ENCODE peak calls at places on chromosome 15, in five cellular contexts. Y is HFFc6, J is OCI-LY7, H is mucosa of descending colon, M is type B pancreatic cell. S is an unnamed sample.
A peak's percentile ranks its signal among the peaks of the same experiment; 100 is the strongest.

GRCh38 chr15:25568751-25569150 is 129.9 kb upstream of the UBE3A start:
- DNase-seq in M (no peak), H (no peak), J (no peak), Y (no peak), S (no peak)

GRCh38 chr15:42166225-42166940 is 9.9 kb upstream of the PLA2G4F start:
- DNase-seq in H (no peak), M (no peak), Y (no peak), J (no peak), S (no peak)

GRCh38 chr15:70509282-70510272 is 253.8 kb downstream of the UACA start:
- DNase-seq in M (no peak), Y (no peak), J (no peak), H (no peak), S (no peak)

GRCh38 chr15:26864664-26865191 is 2.1 kb upstream of the GABRA5 start:
- DNase-seq in Y (peak; percentile 45), M (no peak), H (no peak), J (peak; percentile 32), S (no peak)

GRCh38 chr15:60744826-60745225 is 265.9 kb upstream of the ICE2 start:
- DNase-seq in J (no peak), M (no peak), Y (no peak), H (no peak), S (no peak)

GRCh38 chr15:34132881-34133280 is 31.0 kb downstream of the PGBD4 start:
- DNase-seq in M (no peak), J (no peak), H (no peak), Y (no peak), S (no peak)

GRCh38 chr15:25243800-25244097 is 195.1 kb downstream of the UBE3A start:
- DNase-seq in M (peak; percentile 52), Y (no peak), J (no peak), H (peak; percentile 18), S (no peak)

GRCh38 chr15:99207672-99208071 is 41.7 kb downstream of the TTC23 start:
- DNase-seq in M (no peak), Y (no peak), J (no peak), H (no peak), S (no peak)

GRCh38 chr15:37007301-37007700 is 93.0 kb downstream of the MEIS2 start:
- DNase-seq in Y (no peak), J (no peak), H (no peak), M (no peak), S (no peak)

GRCh38 chr15:80572337-80572736 is 122.8 kb upstream of the ABHD17C start:
- DNase-seq in H (no peak), M (no peak), J (no peak), Y (no peak), S (no peak)

GRCh38 chr15:29698030-29698701 is 124.1 kb downstream of the TJP1 start:
- DNase-seq in M (no peak), Y (peak; percentile 86), J (no peak), H (no peak), S (no peak)

GRCh38 chr15:67372563-67372962 is 118.0 kb downstream of the IQCH start:
- DNase-seq in J (no peak), H (no peak), Y (no peak), M (no peak), S (no peak)

GRCh38 chr15:61025746-61026256 is 203.3 kb downstream of the RORA start:
- DNase-seq in M (no peak), H (no peak), Y (peak; percentile 18), J (no peak), S (no peak)

GRCh38 chr15:52021892-52022540 is 3.0 kb downstream of the MAPK6 start:
- DNase-seq in H (no peak), Y (no peak), M (no peak), J (peak; percentile 51), S (no peak)

GRCh38 chr15:69782809-69783208 is 314.9 kb downstream of the TLE3 start:
- DNase-seq in Y (no peak), H (no peak), M (no peak), J (peak; percentile 81), S (no peak)

GRCh38 chr15:99443056-99443756 is 122.6 kb upstream of the MEF2A start:
- DNase-seq in M (no peak), Y (no peak), J (no peak), H (no peak), S (peak; percentile 8)

GRCh38 chr15:89406218-89406716 is 71.6 kb upstream of the POLG start:
- DNase-seq in J (no peak), Y (no peak), H (no peak), M (no peak), S (no peak)

GRCh38 chr15:77610731-77611130 is 22.0 kb downstream of the LINGO1 start:
- DNase-seq in M (no peak), H (no peak), J (no peak), Y (no peak), S (no peak)

GRCh38 chr15:93479679-93480078 is 390.7 kb upstream of the RGMA start:
- DNase-seq in H (no peak), Y (no peak), M (no peak), J (no peak), S (no peak)

GRCh38 chr15:58627706-58628105 is 121.8 kb downstream of the ADAM10 start:
- DNase-seq in Y (no peak), J (no peak), M (no peak), H (no peak), S (no peak)

DNA sequence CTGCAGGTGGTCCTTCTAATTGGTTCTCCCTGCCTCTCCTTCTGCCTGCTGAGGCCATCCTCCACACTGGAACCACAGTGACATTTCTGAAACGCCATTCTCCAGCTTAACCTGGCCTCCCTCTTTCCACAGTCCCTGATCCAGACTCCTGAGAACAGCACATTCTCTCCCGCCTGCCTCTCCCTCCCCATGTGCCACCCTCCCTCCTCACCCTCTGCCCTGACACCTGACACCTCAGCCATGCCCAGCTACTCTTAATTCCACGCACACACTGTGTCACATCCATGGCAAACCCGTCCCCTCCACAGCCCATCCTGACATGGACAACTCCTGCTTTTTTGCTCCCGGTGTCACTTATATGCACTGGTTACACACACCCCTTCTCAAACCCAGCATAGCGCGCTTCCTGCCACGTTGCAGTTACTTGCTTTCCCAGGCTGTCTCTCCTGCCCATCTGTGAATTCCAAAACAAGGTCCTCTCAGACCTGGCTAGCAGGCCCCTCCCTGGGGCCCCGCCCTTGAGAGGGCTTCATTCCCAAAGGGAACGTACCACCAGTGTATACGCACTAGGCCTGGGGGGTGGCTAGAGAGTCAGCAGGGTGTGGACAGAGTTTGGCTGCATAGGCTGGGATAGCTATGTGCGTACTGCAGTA is 92.7 kb upstream of the BLM start:
- DNase-seq in M (no peak), Y (no peak), J (no peak), H (no peak), S (no peak)
- TF ChIP-seq CTCF in M (no peak), Y (no peak), J (no peak), H (no peak), S (no peak)

DNA sequence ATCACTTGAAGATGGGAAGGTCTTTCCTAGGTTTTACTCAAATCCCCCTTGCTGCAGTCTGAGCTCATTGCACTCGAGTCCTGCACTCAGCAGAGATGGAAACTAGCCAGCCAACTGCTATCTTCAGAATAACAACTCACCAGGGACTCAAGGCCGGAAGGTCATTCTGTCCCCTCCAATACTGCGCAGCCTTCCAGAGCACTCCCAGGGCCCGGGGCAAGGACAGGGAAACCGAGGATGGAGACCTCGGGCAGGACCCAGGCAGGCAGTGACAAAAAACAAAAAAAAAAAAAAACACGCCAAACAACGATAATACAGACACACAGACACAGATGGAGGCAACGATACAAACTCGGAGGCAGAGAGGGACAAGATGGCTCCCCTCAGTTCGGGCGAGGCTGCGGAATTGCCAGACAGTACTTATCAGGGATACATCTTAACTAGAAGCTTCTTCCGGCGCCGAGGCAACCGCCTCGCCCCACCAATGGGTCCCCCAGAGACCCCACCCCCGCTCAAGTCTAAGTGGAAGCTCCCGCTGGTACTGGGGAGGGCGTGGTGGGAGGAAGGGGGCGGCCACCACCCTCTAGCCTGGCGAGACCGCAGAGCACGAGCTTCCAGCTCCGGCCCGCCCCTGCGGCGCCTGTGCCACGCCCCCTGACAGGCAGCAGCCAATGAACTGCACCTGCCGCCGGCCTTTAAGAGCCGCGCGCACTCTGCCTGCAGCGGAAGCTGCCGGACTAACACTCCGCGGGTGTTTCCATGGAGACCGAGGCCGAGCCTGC is 7.0 kb upstream of the MAP1A start:
- DNase-seq in J (peak; percentile 100), H (peak; percentile 99), M (peak; percentile 98), Y (peak; percentile 99), S (peak; percentile 99)
- TF ChIP-seq CTCF in J (peak; percentile 43), H (no peak), M (peak; percentile 69), Y (peak; percentile 63), S (no peak)

GRCh38 chr15:72732554-72732953 is 46.5 kb downstream of the BBS4 start:
- DNase-seq in M (no peak), J (no peak), Y (no peak), H (no peak), S (no peak)
- TF ChIP-seq CTCF in M (peak; percentile 25), J (peak; percentile 35), Y (peak; percentile 14), H (no peak), S (peak; percentile 6)

DNA sequence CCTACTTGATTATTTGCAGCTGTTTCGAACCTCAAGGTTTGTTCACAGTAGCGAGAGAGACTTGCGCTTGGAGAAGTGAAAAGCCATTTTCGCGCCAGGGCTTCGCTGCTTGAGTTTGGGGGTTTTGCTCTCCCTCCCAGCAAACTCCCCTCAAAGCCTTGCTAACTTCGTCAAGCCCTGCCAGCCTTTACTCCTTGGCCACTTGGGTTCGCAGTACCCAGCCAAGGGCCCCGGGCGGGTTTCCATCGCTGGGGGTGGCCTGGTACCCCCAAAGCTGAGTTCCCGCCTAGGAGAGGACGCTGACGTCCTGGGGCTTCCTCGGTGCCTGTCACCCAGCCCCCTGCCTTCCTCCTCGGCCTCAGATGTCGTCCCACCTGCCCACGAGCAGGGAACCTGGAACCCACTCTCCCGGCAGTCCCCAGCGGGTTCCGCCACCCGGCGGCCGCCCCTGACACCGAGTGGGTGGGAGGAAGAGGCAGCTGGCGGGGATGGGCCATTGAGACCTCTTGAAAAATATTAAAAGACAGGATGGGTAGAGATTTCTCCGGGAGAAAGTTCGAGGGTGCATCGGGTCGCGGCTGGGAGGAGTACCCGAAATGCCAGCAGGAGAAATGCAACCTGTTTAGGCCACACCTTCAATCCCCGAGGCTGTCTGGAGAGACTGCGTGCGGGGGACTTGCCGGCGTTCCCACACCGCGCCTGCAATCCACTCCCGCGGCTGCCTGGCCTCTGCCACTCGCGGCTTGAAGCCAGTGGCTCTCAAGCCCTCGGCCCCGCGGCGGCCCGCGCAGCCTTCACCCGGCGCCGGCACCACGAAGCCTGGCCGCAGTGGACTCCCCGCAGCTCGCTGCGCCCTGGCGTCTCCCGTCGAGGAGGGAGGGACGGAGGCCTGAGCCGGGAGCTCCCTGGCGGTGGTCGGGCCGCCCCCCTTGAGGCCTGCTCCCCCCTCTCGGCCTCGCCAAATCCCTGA is 8.8 kb upstream of the NR2F2 start:
- DNase-seq in M (no peak), Y (no peak), J (no peak), H (no peak), S (no peak)
- TF ChIP-seq CTCF in M (no peak), Y (peak; percentile 34), J (no peak), H (no peak), S (no peak)

GRCh38 chr15:39785139-39785538 is 2.5 kb upstream of the FSIP1 start:
- DNase-seq in H (no peak), M (no peak), Y (no peak), J (no peak), S (no peak)
- TF ChIP-seq CTCF in H (no peak), M (no peak), Y (no peak), J (no peak), S (no peak)

GRCh38 chr15:41018534-41018933 is 65.3 kb downstream of the CHAC1 start:
- DNase-seq in M (no peak), H (no peak), Y (no peak), J (no peak), S (no peak)
- TF ChIP-seq CTCF in M (peak; percentile 51), H (peak; percentile 22), Y (no peak), J (no peak), S (peak; percentile 18)

GRCh38 chr15:65385868-65386253 is 8.1 kb upstream of the IGDCC3 start:
- DNase-seq in H (no peak), Y (no peak), M (no peak), J (no peak), S (no peak)
- TF ChIP-seq CTCF in H (no peak), Y (peak; percentile 21), M (no peak), J (peak; percentile 32), S (no peak)